ENCODE peak calls at places on chromosomes 3 and 15, in five cellular contexts. C is stimulated activated CD8-positive, alpha-beta memory T cell treated with anti-CD3 and anti-CD28 coated beads, Interleukin-15, amount 100 ng/mL, for 1 hour; A is astrocyte of the spinal cord; I is memory B cell; G is M059J. L is an unnamed sample.
A peak's percentile ranks its signal among the peaks of the same experiment; 100 is the strongest.

GRCh38 chr3:27354161-27354560 is 15.0 kb downstream of the NEK10 start:
- DNase-seq in I (no peak), C (no peak), G (no peak), A (no peak), L (peak; percentile 17)

GRCh38 chr15:60091150-60091549 is 87.0 kb downstream of the FOXB1 start:
- DNase-seq in G (peak; percentile 97), A (peak; percentile 82), I (no peak), C (no peak), L (peak; percentile 89)

GRCh38 chr15:48409623-48410022 is 78.4 kb downstream of the DUT start:
- DNase-seq in C (no peak), G (no peak), I (no peak), A (no peak), L (no peak)

GRCh38 chr3:48423883-48424695 is 5.8 kb downstream of the PLXNB1 start:
- DNase-seq in I (no peak), C (no peak), A (no peak), G (no peak), L (no peak)

GRCh38 chr3:48593337-48593736 is 1.8 kb downstream of the COL7A1 start:
- DNase-seq in I (no peak), G (no peak), C (no peak), A (no peak), L (no peak)

GRCh38 chr3:176795897-176796296 is 401.4 kb downstream of the TBL1XR1 start:
- DNase-seq in I (no peak), C (no peak), A (no peak), G (peak; percentile 20), L (no peak)

GRCh38 chr3:160296591-160296990 is 71.4 kb downstream of the C3orf80 start:
- DNase-seq in A (peak; percentile 8), G (no peak), I (no peak), C (no peak), L (peak; percentile 33)

GRCh38 chr3:161559177-161559998 is 62.8 kb downstream of the OTOL1 start:
- DNase-seq in I (no peak), C (no peak), A (peak; percentile 70), G (peak; percentile 52), L (peak; percentile 36)

GRCh38 chr15:79078763-79079395 is 11.7 kb downstream of the RASGRF1 start:
- DNase-seq in A (no peak), G (no peak), I (peak; percentile 30), C (no peak), L (no peak)

GRCh38 chr3:56055616-56056350 is 412.5 kb downstream of the ERC2 start:
- DNase-seq in G (no peak), I (no peak), A (peak; percentile 13), C (no peak), L (no peak)

GRCh38 chr3:72288955-72289707 is 504.2 kb upstream of the PROK2 start:
- DNase-seq in C (no peak), I (peak; percentile 25), A (peak; percentile 78), G (peak; percentile 73), L (peak; percentile 80)

GRCh38 chr15:20358781-20359414 is 182.7 kb downstream of the GOLGA6L6 start:
- DNase-seq in C (no peak), G (no peak), I (no peak), A (no peak), L (no peak)

GRCh38 chr15:57950381-57950946 is 115.0 kb downstream of the ALDH1A2 start:
- DNase-seq in I (no peak), G (no peak), A (no peak), C (no peak), L (no peak)

GRCh38 chr3:142595581-142595950 is 627 bp upstream of the PLS1 start:
- DNase-seq in I (no peak), C (no peak), G (peak; percentile 96), A (peak; percentile 87), L (peak; percentile 93)

GRCh38 chr3:160980740-160981139 is 124.4 kb downstream of the B3GALNT1 start:
- DNase-seq in A (no peak), C (no peak), I (no peak), G (no peak), L (no peak)

GRCh38 chr15:100919481-100920405 is 586 bp downstream of the LRRK1 start:
- DNase-seq in I (peak; percentile 52), C (no peak), G (no peak), A (peak; percentile 20), L (peak; percentile 43)

GRCh38 chr3:73718326-73719110 is 93.8 kb upstream of the PDZRN3 start:
- DNase-seq in A (no peak), I (no peak), G (no peak), C (no peak), L (no peak)

GRCh38 chr3:120080836-120081235 is 13.4 kb downstream of the GSK3B start:
- DNase-seq in C (no peak), G (no peak), I (no peak), A (no peak), L (no peak)

GRCh38 chr3:126900859-126901540 is 81.9 kb upstream of the PLXNA1 start:
- DNase-seq in I (no peak), G (no peak), A (peak; percentile 22), C (no peak), L (no peak)

GRCh38 chr3:101383656-101384055 is 63.3 kb upstream of the IMPG2 start:
- DNase-seq in G (no peak), A (no peak), I (no peak), C (no peak), L (no peak)

GRCh38 chr3:74978684-74979083 is 364.2 kb upstream of the CNTN3 start:
- DNase-seq in A (no peak), I (no peak), G (no peak), C (no peak), L (no peak)

GRCh38 chr3:136958931-136959330 is 1.1 kb downstream of the IL20RB start:
- DNase-seq in I (no peak), C (no peak), G (no peak), A (no peak), L (no peak)

GRCh38 chr3:11459147-11459837 is 184.4 kb downstream of the VGLL4 start:
- DNase-seq in G (no peak), A (peak; percentile 39), C (no peak), I (no peak), L (peak; percentile 74)

GRCh38 chr15:41955807-41956525 is 16.4 kb downstream of the EHD4 start:
- DNase-seq in C (no peak), G (no peak), I (no peak), A (no peak), L (peak; percentile 40)

GRCh38 chr3:127637546-127637945 is 8.6 kb downstream of the PODXL2 start:
- DNase-seq in I (no peak), A (no peak), C (no peak), G (peak; percentile 65), L (no peak)

GRCh38 chr3:111801697-111802655 is 57.1 kb upstream of the PHLDB2 start:
- DNase-seq in A (peak; percentile 79), G (peak; percentile 95), I (no peak), C (no peak), L (peak; percentile 92)

GRCh38 chr15:36497903-36498302 is 81.5 kb upstream of the CDIN1 start:
- DNase-seq in C (no peak), G (peak; percentile 9), A (peak; percentile 2), I (no peak), L (no peak)

GRCh38 chr15:52651868-52652267 is 27.3 kb downstream of the ATOSA start:
- DNase-seq in I (no peak), C (no peak), G (peak; percentile 90), A (peak; percentile 93), L (peak; percentile 99)

GRCh38 chr3:30982676-30983075 is 88.2 kb upstream of the GADL1 start:
- DNase-seq in G (no peak), I (no peak), C (no peak), A (no peak), L (no peak)

GRCh38 chr15:38154837-38155236 is 97.8 kb upstream of the SPRED1 start:
- DNase-seq in I (no peak), A (no peak), G (no peak), C (no peak), L (no peak)

GRCh38 chr3:25567806-25568524 is 96.7 kb downstream of the TOP2B start:
- DNase-seq in I (no peak), G (no peak), A (no peak), C (no peak), L (no peak)

L was measured in iris pigment epithelial cell.